ENCODE peak calls at places on chromosomes 5 and 9, in five cellular contexts. D is trophoblast cell, P is body of pancreas, K is heart left ventricle, U is heart right ventricle. Y is an unnamed sample.

GRCh38 chr9:21402387-21403247 is 6.3 kb upstream of the IFNA8 start:
- DNase-seq in U (no peak), D (peak), K (no peak), P (no peak), Y (no peak)

GRCh38 chr9:88781500-88782391 is 209.5 kb upstream of the S1PR3 start:
- DNase-seq in K (peak), P (no peak), U (peak), D (peak), Y (peak)

GRCh38 chr9:108113579-108113978 is 624.0 kb upstream of the KLF4 start:
- DNase-seq in U (no peak), D (no peak), P (no peak), K (no peak), Y (no peak)

GRCh38 chr9:70285246-70285645 is 26.5 kb downstream of the SMC5 start:
- DNase-seq in K (no peak), U (no peak), P (no peak), D (peak), Y (peak)

GRCh38 chr5:142888469-142889085 is 118.4 kb downstream of the ARHGAP26 start:
- DNase-seq in P (no peak), K (no peak), U (no peak), D (peak), Y (peak)

GRCh38 chr9:130845901-130846381 is 10.9 kb downstream of the ABL1 start:
- DNase-seq in D (no peak), K (no peak), P (no peak), U (no peak), Y (peak)

GRCh38 chr5:115579216-115579615 is 23.1 kb downstream of the TICAM2 start:
- DNase-seq in U (no peak), D (no peak), K (no peak), P (no peak), Y (no peak)

GRCh38 chr9:16213781-16214515 is 656.5 kb downstream of the BNC2 start:
- DNase-seq in D (no peak), K (peak), P (peak), U (peak), Y (peak)

GRCh38 chr9:127629468-127630081 is 17.5 kb downstream of the STXBP1 start:
- DNase-seq in P (no peak), K (peak), U (no peak), D (peak), Y (no peak)

GRCh38 chr5:154478224-154478565 is at the start of gene HAND1:
- DNase-seq in U (peak), D (no peak), K (peak), P (peak), Y (no peak)

GRCh38 chr5:39412995-39413394 is 11.8 kb downstream of the DAB2 start:
- DNase-seq in U (no peak), K (no peak), P (no peak), D (no peak), Y (no peak)

GRCh38 chr9:109766351-109766750 is 13.6 kb upstream of the PALM2AKAP2 start:
- DNase-seq in P (no peak), D (peak), K (no peak), U (no peak), Y (peak)

GRCh38 chr9:107868166-107868565 is 378.6 kb upstream of the KLF4 start:
- DNase-seq in P (no peak), D (no peak), K (no peak), U (no peak), Y (no peak)

GRCh38 chr5:151238303-151238741 is 14.4 kb upstream of the CCDC69 start:
- DNase-seq in P (no peak), D (no peak), K (peak), U (peak), Y (no peak)
- H3K4me3 ChIP-seq in P (no peak), D (peak), K (peak), U (no peak), Y (peak)

GRCh38 chr5:109195667-109196066 is 214.1 kb downstream of the PJA2 start:
- DNase-seq in D (no peak), U (no peak), P (no peak), K (no peak), Y (no peak)
- H3K4me3 ChIP-seq in D (no peak), U (no peak), P (no peak), K (no peak), Y (no peak)

GRCh38 chr5:148730272-148730954 is 76.1 kb upstream of the HTR4 start:
- DNase-seq in K (no peak), D (no peak), U (no peak), P (no peak), Y (peak)
- H3K4me3 ChIP-seq in K (no peak), D (no peak), U (no peak), P (no peak), Y (no peak)

GRCh38 chr5:181205402-181205734 is 372 bp upstream of the TRIM7 start:
- DNase-seq in U (no peak), P (no peak), D (no peak), K (no peak), Y (no peak)
- H3K4me3 ChIP-seq in U (peak), P (peak), D (peak), K (peak), Y (peak)

DNA sequence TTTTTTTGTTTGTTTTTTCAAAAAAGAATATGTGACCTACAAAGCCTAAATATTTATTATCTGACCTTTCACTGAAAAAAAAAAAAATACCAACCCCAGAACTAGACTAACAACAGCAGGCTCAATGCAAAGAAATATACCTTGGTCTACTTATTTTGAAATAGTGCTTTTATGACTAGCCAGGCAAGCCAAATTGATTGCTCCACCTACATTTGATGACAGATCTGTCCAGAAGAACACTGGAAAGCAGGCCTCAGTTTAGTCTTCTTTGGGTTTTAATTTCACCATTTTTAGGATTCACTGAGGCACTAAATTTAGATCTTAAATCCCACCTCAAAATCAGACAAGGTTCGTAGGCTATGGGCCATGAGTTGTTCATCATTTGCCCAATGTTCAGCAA is 97.3 kb downstream of the PLPP1 start:
- DNase-seq in K (no peak), P (no peak), D (no peak), U (no peak), Y (no peak)
- H3K4me3 ChIP-seq in K (no peak), P (no peak), D (no peak), U (no peak), Y (no peak)

Y was measured in cardiac fibroblast.